ENCODE peak calls at places on chromosomes 3 and 15, in four cellular contexts. E is IMR-90, Z is H9, U is H1. F is an unnamed sample.

GRCh38 chr3:107794664-107795443 is 272.1 kb downstream of the BBX start:
- DNase-seq in Z (no peak), U (no peak), E (peak), F (peak)

GRCh38 chr15:48703544-48703943 is 58.0 kb upstream of the FBN1 start:
- DNase-seq in Z (no peak), U (no peak), E (peak), F (no peak)

GRCh38 chr3:153679711-153680110 is 441.5 kb upstream of the ARHGEF26 start:
- DNase-seq in E (no peak), Z (no peak), U (no peak), F (no peak)

GRCh38 chr3:137970914-137971831 is 38.8 kb upstream of the CLDN18 start:
- DNase-seq in Z (peak), U (peak), E (peak), F (peak)

GRCh38 chr3:29972594-29972993 is 633.8 kb upstream of the TGFBR2 start:
- DNase-seq in Z (no peak), E (peak), U (no peak), F (peak)

GRCh38 chr3:27431116-27431515 is 53.1 kb downstream of the SLC4A7 start:
- DNase-seq in E (peak), U (no peak), Z (no peak), F (peak)

GRCh38 chr3:129349791-129350190 is 71.1 kb downstream of the HMCES start:
- DNase-seq in E (no peak), Z (no peak), U (no peak), F (no peak)

GRCh38 chr3:162041622-162042021 is 545.0 kb downstream of the OTOL1 start:
- DNase-seq in E (no peak), U (no peak), Z (peak), F (peak)

GRCh38 chr3:128112406-128112968 is 11.1 kb downstream of the RUVBL1 start:
- DNase-seq in E (peak), Z (no peak), U (no peak), F (no peak)

GRCh38 chr15:66780172-66780972 is 78.3 kb downstream of the SMAD6 start:
- DNase-seq in E (peak), U (no peak), Z (no peak), F (no peak)

GRCh38 chr15:37125143-37125542 is 24.8 kb upstream of the MEIS2 start:
- DNase-seq in U (no peak), E (peak), Z (no peak), F (no peak)

GRCh38 chr3:58130591-58130990 is 80.2 kb downstream of the DNASE1L3 start:
- DNase-seq in Z (no peak), E (no peak), U (no peak), F (no peak)

GRCh38 chr3:40336101-40336500 is 26.6 kb downstream of the EIF1B start:
- DNase-seq in U (no peak), E (no peak), Z (no peak), F (no peak)
- H3K56ac ChIP-seq in U (no peak), E (no peak), Z (no peak), F (no peak)

DNA sequence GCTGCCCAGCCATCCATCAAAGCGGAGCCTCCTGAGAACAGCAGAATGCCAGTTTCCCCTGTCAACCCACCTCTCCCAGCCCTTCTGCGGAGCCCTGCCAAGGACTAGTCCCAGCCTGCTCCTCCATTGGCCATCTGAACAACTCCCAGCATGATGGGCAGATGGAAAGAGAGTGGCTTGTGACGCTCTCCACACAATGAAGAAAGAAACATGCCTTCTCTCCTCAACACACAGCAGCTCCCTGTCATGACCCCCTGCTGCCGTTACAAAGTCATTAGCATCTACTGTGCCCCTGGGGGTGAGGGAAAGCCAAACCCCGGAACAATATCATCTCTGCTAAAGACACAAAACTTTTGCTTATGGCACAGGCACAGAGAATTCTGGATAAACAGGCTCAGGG is 33.6 kb downstream of the MECOM start:
- DNase-seq in Z (no peak), U (no peak), E (no peak), F (peak)
- H3K27ac ChIP-seq in Z (no peak), U (no peak), E (no peak), F (no peak)

DNA sequence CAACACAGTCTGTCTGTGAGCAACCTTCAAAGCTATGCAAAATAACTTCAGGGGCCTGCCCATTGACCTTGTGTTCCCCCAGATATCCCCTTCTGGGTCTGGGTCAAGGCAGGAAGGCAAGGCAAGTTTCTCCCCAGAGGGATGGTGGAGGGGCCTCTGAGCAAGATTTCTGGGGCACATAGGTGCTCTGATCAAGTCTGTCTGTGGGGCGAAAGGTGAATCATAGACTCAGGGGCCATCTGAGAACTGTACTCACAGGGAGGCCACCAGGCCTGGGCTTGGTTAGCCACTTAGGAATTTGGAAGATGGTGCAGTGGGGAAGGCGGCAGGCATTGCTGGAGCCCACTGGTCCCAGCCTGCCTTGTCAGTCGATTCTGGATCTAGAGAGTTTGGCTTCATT is 92.4 kb downstream of the MINAR1 start:
- DNase-seq in U (peak), E (no peak), Z (no peak), F (no peak)
- H3K56ac ChIP-seq in U (no peak), E (no peak), Z (no peak), F (no peak)

GRCh38 chr3:19254189-19254588 is 105.9 kb downstream of the KCNH8 start:
- DNase-seq in U (no peak), Z (no peak), E (no peak), F (no peak)
- H3K27ac ChIP-seq in U (no peak), Z (no peak), E (no peak), F (no peak)

DNA sequence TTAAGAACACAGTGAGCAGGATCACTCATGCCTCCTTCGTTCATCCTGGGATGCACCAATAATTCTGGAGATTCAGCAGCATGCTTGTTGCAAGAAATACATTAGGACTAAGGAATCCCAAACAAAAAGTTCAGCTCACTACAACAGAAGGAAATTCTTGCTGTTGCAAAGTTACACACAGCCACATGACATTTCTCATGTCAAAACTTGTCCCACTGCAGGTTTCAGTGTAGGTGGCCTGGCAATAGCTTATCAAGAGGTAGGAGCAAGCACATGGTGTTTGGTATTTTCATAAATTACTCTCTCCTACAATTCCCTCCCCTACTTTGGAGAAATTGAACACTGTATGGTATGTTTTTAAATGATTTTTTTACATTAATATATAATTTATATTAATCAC is 399.6 kb upstream of the EPHA3 start:
- DNase-seq in U (no peak), Z (no peak), E (no peak), F (no peak)
- H3K56ac ChIP-seq in U (no peak), Z (no peak), E (no peak), F (no peak)

DNA sequence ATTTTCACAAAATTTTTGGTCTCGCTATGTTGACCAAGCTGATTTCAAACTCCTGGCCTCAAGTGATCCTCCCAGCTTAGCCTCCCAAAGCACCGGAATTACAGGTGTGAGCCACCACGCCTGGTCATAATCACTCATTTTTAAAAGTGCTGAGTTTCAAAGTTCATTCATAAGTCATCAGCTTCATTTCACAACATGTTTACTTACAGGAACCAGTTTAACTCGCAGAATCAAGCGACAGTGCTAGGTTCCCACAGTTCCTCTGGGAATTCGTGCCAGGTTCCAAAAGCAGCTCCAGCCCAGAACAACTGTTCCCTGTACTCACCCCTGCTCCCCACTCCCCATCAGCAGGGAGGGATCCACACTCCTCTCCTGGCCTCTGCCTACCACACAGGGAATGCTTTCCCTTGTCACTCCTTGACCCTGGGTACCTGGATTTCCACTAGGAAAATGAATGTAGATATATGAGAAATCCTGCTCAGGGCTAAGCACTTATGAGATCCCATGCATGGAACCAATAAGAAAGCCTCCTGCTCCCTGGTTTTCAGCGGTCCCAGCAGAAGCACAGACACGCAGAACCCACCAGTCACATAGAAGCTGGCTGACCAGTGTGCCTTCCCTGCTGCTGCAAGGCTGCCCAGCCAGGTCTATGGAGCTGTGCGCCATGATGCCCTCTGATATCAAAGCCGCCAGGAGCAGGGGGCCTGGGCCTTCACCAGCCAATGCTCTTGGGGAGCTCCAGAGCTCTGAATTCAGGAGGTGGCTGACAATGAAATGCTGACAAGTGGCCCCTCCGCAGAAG is 72.3 kb downstream of the ITGB5 start:
- DNase-seq in E (peak), Z (no peak), U (no peak), F (no peak)
- H3K27ac ChIP-seq in E (no peak), Z (no peak), U (no peak), F (no peak)

GRCh38 chr3:171959532-171960044 is 79.8 kb upstream of the FNDC3B start:
- DNase-seq in U (no peak), E (no peak), Z (no peak), F (peak)

GRCh38 chr3:171962137-171962720 is 77.1 kb upstream of the FNDC3B start:
- DNase-seq in E (no peak), Z (no peak), U (no peak), F (no peak)

GRCh38 chr3:171963546-171963945 is 75.8 kb upstream of the FNDC3B start:
- DNase-seq in E (no peak), U (no peak), Z (no peak), F (no peak)

GRCh38 chr3:171956372-171957104 is 82.8 kb upstream of the FNDC3B start:
- DNase-seq in E (no peak), Z (no peak), U (no peak), F (no peak)

DNA sequence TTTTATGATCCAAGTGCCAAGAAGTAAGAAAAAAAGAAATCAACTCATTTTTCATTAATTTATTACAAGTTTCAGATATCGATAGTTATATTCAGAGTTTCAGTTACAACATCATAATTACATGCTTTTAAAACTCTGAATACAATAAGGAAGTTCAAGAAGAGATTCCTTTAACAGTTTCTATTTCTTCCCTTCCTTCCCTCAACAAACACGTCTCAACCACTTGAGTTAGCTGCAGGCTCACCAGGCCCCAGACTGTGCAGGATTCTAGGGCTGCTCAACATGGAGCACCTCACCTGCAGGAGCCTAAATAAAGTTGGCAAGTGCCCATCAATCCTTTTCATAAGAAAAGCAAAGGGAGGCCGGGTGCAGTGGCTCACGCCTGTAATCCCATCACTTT is 79.2 kb upstream of the FNDC3B start:
- DNase-seq in E (no peak), U (no peak), Z (no peak), F (no peak)
- H3K56ac ChIP-seq in E (no peak), U (no peak), Z (no peak), F (no peak)

GRCh38 chr15:63501256-63502089 is 2.9 kb upstream of the USP3 start:
- DNase-seq in U (no peak), E (peak), Z (peak), F (peak)

GRCh38 chr15:63500265-63501250 is 3.8 kb upstream of the USP3 start:
- DNase-seq in U (no peak), Z (no peak), E (no peak), F (no peak)

GRCh38 chr15:63499611-63500010 is 4.8 kb upstream of the USP3 start:
- DNase-seq in U (no peak), E (no peak), Z (no peak), F (no peak)

GRCh38 chr15:63497642-63498100 is 6.7 kb upstream of the USP3 start:
- DNase-seq in E (no peak), Z (no peak), U (no peak), F (no peak)

DNA sequence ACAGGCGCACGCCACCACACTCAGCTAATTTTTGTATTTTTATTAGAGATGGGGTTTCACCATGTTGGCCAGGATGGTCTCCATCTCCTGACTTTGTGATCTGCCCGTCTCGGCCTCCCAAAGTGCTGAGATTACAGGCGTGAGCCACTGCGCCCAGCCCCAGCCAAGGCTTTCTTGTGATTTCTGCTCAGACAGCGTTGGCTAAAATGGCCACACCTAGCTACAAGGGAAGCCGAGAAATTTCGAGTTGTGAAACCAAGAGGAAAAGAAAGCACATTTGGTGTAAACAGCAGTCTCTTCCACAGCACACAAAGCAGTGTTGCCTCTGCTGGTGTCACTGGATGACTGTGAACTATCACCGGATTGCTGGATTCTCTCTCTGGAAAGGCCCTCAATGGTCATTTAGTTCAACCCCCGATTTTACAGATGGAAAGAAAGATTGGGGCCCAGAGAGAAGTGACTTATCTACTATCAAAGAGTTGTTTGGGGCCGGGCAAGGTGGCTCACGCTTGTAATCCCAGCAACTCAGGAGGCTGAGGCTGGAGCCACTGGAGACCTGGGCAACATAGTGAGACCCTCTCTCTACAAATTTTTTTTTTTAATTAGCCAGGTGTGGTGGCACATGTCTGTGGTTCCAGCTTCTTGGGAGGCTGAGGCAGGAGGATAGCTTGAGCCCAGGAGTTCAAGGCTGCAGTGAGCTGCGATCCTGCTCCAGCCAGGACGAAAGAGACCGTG is 5.4 kb upstream of the USP3 start:
- DNase-seq in E (no peak), U (no peak), Z (no peak), F (no peak)
- H3K27ac ChIP-seq in E (no peak), U (no peak), Z (no peak), F (no peak)

DNA sequence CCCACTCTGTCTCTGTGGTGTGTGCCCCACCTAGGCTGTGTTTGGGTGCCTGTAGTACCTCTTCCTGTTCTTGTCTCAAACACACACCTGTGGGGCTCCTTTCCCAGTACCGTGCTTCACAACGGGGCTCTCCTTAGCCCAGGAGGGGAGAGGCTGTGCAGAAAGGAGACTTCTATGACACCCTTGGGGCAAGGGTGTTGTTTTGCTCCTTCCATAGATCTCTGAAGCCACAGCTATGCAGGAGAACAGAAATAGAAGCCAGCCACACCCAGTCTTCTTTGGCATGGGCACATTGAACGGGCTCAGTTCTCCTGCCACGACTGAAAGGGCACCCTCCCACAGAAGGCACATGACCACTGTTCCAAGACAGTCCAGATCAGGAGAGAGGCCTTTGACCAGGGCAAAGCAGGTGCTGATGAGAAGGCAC is 74.3 kb downstream of the LIPC start:
- DNase-seq in U (no peak), E (no peak), Z (no peak), F (no peak)
- H3K56ac ChIP-seq in U (no peak), E (no peak), Z (no peak), F (no peak)